ENCODE peak calls at places on chromosomes 2 and 18, in five cellular contexts. V is astrocyte, H is GM23338, S is neural progenitor cell, G is fibroblast of lung. Z is an unnamed sample.

GRCh38 chr2:187842978-187843847 is 289.0 kb upstream of the TFPI start:
- DNase-seq in S (peak), H (peak), V (peak), G (peak), Z (no peak)

GRCh38 chr2:33673937-33674336 is 74.8 kb upstream of the FAM98A start:
- DNase-seq in V (peak), H (peak), G (peak), S (no peak), Z (no peak)

GRCh38 chr2:11409184-11409959 is 56.6 kb downstream of the E2F6 start:
- DNase-seq in H (no peak), S (no peak), V (no peak), G (no peak), Z (peak)

GRCh38 chr2:114762986-114763385 is 320.5 kb downstream of the DPP10 start:
- DNase-seq in V (no peak), G (no peak), H (no peak), S (no peak), Z (no peak)

GRCh38 chr2:38671303-38671702 is 5.4 kb downstream of the GALM start:
- DNase-seq in S (no peak), G (no peak), V (no peak), H (no peak), Z (peak)

GRCh38 chr2:128424406-128424805 is 105.7 kb upstream of the HS6ST1 start:
- DNase-seq in S (no peak), V (no peak), G (no peak), H (no peak), Z (peak)

GRCh38 chr2:22952671-22953070 is 432.3 kb upstream of the KLHL29 start:
- DNase-seq in S (no peak), G (no peak), H (no peak), V (no peak), Z (no peak)

GRCh38 chr2:200032895-200033294 is 77.5 kb downstream of the MAIP1 start:
- DNase-seq in S (no peak), H (no peak), V (no peak), G (no peak), Z (no peak)

GRCh38 chr18:24086082-24086481 is 52.8 kb upstream of the CABYR start:
- DNase-seq in G (no peak), S (no peak), V (no peak), H (no peak), Z (no peak)

GRCh38 chr2:97936199-97936598 is 59.5 kb downstream of the TMEM131 start:
- DNase-seq in V (no peak), G (no peak), S (peak), H (peak), Z (no peak)

GRCh38 chr2:240579771-240580614 is 6.5 kb upstream of the CAPN10 start:
- DNase-seq in V (peak), S (peak), G (peak), H (peak), Z (peak)
- H3K4me3 ChIP-seq in V (no peak), S (no peak), G (no peak), H (no peak), Z (peak)

GRCh38 chr2:240983361-240983995 is 14.9 kb upstream of the SNED1 start:
- DNase-seq in S (peak), V (peak), H (peak), G (peak), Z (no peak)

GRCh38 chr2:240981871-240982800 is 16.3 kb upstream of the SNED1 start:
- DNase-seq in S (no peak), H (no peak), V (no peak), G (no peak), Z (no peak)

GRCh38 chr2:240985881-240986786 is 12.3 kb upstream of the SNED1 start:
- DNase-seq in V (no peak), G (no peak), H (no peak), S (no peak), Z (no peak)

GRCh38 chr2:240982821-240983281 is 15.6 kb upstream of the SNED1 start:
- DNase-seq in V (no peak), H (no peak), G (no peak), S (no peak), Z (no peak)

DNA sequence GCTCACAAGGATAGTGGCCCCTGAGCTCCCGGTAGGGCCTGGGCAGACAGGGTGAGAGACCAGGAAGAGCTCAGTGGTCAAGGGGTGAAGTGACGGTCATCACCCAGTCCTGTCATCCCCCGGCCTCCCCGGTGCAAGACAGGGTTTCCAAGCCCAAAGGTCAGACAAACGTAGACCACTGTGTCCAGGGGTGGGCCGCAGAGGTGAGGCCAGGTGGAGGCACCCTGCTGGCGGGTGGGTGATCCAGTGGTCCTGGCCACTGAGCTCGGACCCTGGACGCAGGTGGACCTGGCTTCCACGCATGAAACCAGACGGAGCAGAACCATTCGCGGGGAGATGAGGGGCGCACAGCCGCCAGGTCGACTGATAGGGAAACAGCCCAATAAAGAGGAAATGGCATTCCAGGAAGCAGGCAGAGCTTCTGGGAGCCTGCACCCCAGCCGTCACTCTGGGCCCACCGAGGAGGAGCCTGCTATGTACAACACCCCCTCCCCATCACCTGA is 14.4 kb upstream of the SNED1 start:
- DNase-seq in G (no peak), V (no peak), S (no peak), H (no peak), Z (peak)
- H3K4me2 ChIP-seq in G (no peak), V (no peak), S (no peak), H (peak), Z (no peak)

DNA sequence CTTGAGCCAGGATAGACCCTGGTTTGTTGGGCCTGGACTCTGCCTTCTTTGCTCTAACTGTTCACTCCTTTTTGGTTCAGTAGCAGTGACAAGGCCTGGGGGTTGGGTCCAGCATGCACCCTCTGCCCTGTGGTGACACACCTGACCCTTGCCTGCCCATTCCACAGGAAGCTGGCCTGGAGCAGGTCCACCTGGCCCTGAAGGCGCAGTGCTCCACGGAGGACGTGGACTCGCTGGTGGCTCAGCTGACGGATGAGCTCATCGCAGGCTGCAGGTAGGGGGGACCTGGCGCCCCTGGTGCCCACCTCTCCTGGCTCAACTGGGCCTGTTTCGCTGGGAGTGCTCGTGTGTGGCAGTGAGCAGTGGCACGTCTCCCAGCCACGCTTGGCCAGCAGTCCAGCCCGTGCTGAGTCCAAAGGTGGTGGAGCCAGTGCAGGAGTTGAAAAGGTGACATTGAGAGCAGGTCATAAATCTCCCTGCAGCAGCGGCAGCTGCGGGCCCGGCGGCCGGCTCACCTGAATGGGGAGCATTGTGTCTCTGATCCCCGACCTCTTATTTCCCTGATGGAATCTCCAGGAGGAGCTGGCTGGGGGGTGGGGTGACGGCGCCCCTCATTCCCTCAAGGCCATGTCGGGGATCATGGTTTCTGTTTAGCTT is 102.6 kb downstream of the DYSF start:
- DNase-seq in V (no peak), H (no peak), S (no peak), G (no peak), Z (peak)
- H3K4me3 ChIP-seq in V (no peak), H (no peak), S (no peak), G (no peak), Z (no peak)

GRCh38 chr18:50065039-50065438 is 129.9 kb downstream of the MYO5B start:
- DNase-seq in V (no peak), G (no peak), S (no peak), H (no peak), Z (no peak)
- H3K4me2 ChIP-seq in V (no peak), G (no peak), S (no peak), H (no peak), Z (no peak)

DNA sequence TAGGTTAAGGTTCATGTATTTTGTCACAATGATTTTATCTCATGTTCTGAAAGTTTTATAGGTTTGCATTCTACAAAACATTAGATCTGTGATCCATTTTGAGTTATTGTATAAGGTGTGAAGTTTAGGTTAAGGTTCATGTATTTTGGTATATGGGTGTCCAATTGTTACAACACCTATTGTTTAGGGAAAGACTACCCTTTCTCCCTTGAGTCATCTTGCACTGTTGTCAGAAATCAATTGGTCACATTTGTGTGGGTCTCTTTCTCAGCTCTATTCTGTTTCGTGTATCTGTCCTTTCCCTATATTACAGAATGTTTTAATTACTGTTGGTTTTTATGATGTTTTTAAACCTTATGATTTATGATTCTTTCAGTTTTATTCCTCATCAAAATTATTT is 192.3 kb downstream of the MCFD2 start:
- DNase-seq in H (no peak), G (no peak), S (no peak), V (no peak), Z (no peak)
- H3K4me3 ChIP-seq in H (no peak), G (no peak), S (no peak), V (no peak), Z (no peak)

GRCh38 chr18:8626414-8627106 is 17.3 kb downstream of the RAB12 start:
- DNase-seq in V (no peak), G (no peak), S (no peak), H (no peak), Z (no peak)
- H3K4me2 ChIP-seq in V (no peak), G (no peak), S (no peak), H (peak), Z (no peak)

GRCh38 chr2:232488097-232488711 is 570 bp upstream of the ECEL1 start:
- DNase-seq in S (peak), G (no peak), H (peak), V (no peak), Z (peak)

GRCh38 chr2:232485757-232486557 is 1.7 kb downstream of the ECEL1 start:
- DNase-seq in S (peak), H (peak), V (no peak), G (no peak), Z (peak)

GRCh38 chr2:232486558-232487384 is 863 bp downstream of the ECEL1 start:
- DNase-seq in S (no peak), V (no peak), H (peak), G (no peak), Z (peak)

GRCh38 chr2:232488721-232489300 is 1.2 kb upstream of the ECEL1 start:
- DNase-seq in V (no peak), H (no peak), G (no peak), S (no peak), Z (peak)

GRCh38 chr2:232487385-232488096 is at the start of gene ECEL1:
- DNase-seq in V (no peak), G (no peak), H (peak), S (peak), Z (peak)
- H3K4me3 ChIP-seq in V (no peak), G (no peak), H (peak), S (peak), Z (no peak)

GRCh38 chr18:8081267-8081666 is 514.2 kb downstream of the PTPRM start:
- DNase-seq in G (no peak), S (no peak), H (no peak), V (no peak), Z (no peak)
- H3K4me2 ChIP-seq in G (no peak), S (no peak), H (no peak), V (no peak), Z (no peak)

GRCh38 chr2:189168876-189169499 is 10.6 kb downstream of the COL5A2 start:
- DNase-seq in G (no peak), H (no peak), V (no peak), S (no peak), Z (no peak)

GRCh38 chr2:189163889-189164288 is 15.7 kb downstream of the COL5A2 start:
- DNase-seq in V (peak), S (no peak), H (no peak), G (peak), Z (no peak)

GRCh38 chr2:189162566-189162965 is 17.0 kb downstream of the COL5A2 start:
- DNase-seq in V (peak), G (no peak), H (no peak), S (no peak), Z (peak)

GRCh38 chr2:189164732-189165131 is 14.8 kb downstream of the COL5A2 start:
- DNase-seq in G (peak), V (peak), H (no peak), S (no peak), Z (no peak)

GRCh38 chr2:189165656-189166380 is 13.7 kb downstream of the COL5A2 start:
- DNase-seq in S (no peak), G (peak), H (no peak), V (no peak), Z (no peak)
- H3K4me3 ChIP-seq in S (no peak), G (no peak), H (no peak), V (no peak), Z (no peak)

DNA sequence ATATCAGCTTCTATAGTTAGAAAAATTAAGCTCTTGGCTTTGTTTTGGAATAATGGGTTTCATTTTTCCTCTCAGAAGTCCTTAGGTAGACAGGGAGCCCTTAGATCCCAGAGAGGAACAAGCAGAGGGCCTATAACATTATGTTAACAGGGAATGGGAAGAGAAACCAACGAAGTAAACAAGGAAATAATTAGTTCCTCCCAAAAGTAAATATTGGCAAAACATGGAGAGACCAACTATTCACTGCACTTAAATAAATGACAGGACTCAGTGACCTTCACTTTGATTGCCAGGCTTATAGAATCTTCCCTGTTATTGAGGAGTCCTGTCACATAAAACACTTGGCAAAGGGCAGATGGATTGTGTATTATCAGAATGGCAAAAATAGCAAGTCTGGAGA is 5.3 kb downstream of the CRIM1 start:
- DNase-seq in G (no peak), S (no peak), H (no peak), V (no peak), Z (no peak)
- H3K4me2 ChIP-seq in G (peak), S (no peak), H (peak), V (peak), Z (peak)

Z was measured in osteoblast.